ENCODE peak calls at places on chromosomes 11 and 22, in ten cellular contexts. Q is spleen, D is transverse colon, Y is stomach, M is heart left ventricle, V is Peyer's patch, I is endothelial cell of umbilical vein, Z is gastrocnemius medialis, P is right lobe of liver, N is testis. L is an unnamed sample. For H3K9me3, the result is how much of the 10 kb centered on the place peaks cover.

GRCh38 chr11:85680897-85681296 is 5.1 kb downstream of the CCDC89 start:
- DNase-seq in Q (no peak), D (no peak), Y (no peak), M (no peak), V (no peak), I (no peak), Z (no peak), P (no peak), N (no peak), L (no peak)

GRCh38 chr11:26583550-26583949 is 11.5 kb upstream of the MUC15 start:
- DNase-seq in Q (no peak), D (no peak), Y (no peak), M (no peak), V (no peak), I (no peak), Z (no peak), P (no peak), N (no peak), L (no peak)

GRCh38 chr11:16881074-16881709 is 133.0 kb downstream of the PLEKHA7 start:
- DNase-seq in Q (no peak), D (no peak), Y (peak), M (peak), V (no peak), I (no peak), Z (peak), P (peak), N (peak), L (no peak)

GRCh38 chr11:121547574-121547973 is 94.8 kb upstream of the SORL1-AS1 start:
- DNase-seq in Q (no peak), D (peak), Y (no peak), M (no peak), V (no peak), I (no peak), Z (no peak), P (no peak), N (no peak), L (no peak)

GRCh38 chr22:24474649-24475048 is 20.5 kb upstream of the UPB1 start:
- DNase-seq in Q (no peak), D (no peak), Y (no peak), M (no peak), V (no peak), I (no peak), Z (no peak), P (no peak), N (no peak), L (no peak)

GRCh38 chr11:120376547-120377182 is 40.5 kb downstream of the ARHGEF12 start:
- DNase-seq in Q (no peak), D (no peak), Y (no peak), M (no peak), V (no peak), I (no peak), Z (no peak), P (no peak), N (no peak), L (no peak)

GRCh38 chr11:75639752-75640151 is 29.1 kb downstream of the MAP6 start:
- DNase-seq in Q (peak), D (peak), Y (peak), M (peak), V (peak), I (peak), Z (peak), P (peak), N (peak), L (peak)

GRCh38 chr11:70103256-70103975 is 25.3 kb downstream of the ANO1 start:
- DNase-seq in Q (no peak), D (no peak), Y (no peak), M (no peak), V (no peak), I (no peak), Z (no peak), P (no peak), N (peak), L (no peak)

GRCh38 chr11:111395081-111395480 is 16.0 kb upstream of the POU2AF1 start:
- DNase-seq in Q (peak), D (no peak), Y (peak), M (no peak), V (no peak), I (no peak), Z (no peak), P (no peak), N (no peak), L (no peak)

GRCh38 chr22:25120761-25121212 is 78.9 kb upstream of the CRYBB3 start:
- DNase-seq in Q (no peak), D (peak), Y (peak), M (peak), V (no peak), I (peak), Z (no peak), P (peak), N (no peak), L (no peak)

GRCh38 chr22:29870574-29870973 is 12.4 kb upstream of the MTMR3 start:
- DNase-seq in Q (no peak), D (no peak), Y (no peak), M (no peak), V (no peak), I (no peak), Z (no peak), P (no peak), N (no peak), L (no peak)

GRCh38 chr11:98740335-98740734 is 280.4 kb upstream of the CNTN5 start:
- DNase-seq in Q (no peak), D (no peak), Y (no peak), M (no peak), V (no peak), I (no peak), Z (no peak), P (no peak), N (peak), L (no peak)

GRCh38 chr22:40258463-40259046 is 80.8 kb downstream of the TNRC6B start:
- DNase-seq in Q (no peak), D (no peak), Y (no peak), M (no peak), V (no peak), I (peak), Z (no peak), P (no peak), N (no peak), L (no peak)

GRCh38 chr22:43862074-43862881 is at the start of gene SULT4A1:
- DNase-seq in Q (peak), D (no peak), Y (no peak), M (no peak), V (no peak), I (no peak), Z (no peak), P (no peak), N (peak), L (no peak)

GRCh38 chr11:20156876-20157613 is 3.2 kb downstream of the DBX1 start:
- DNase-seq in Q (peak), D (peak), Y (no peak), M (no peak), V (peak), I (no peak), Z (no peak), P (no peak), N (no peak), L (no peak)

GRCh38 chr11:12008790-12009616 is 577 bp upstream of the DKK3 start:
- DNase-seq in Q (no peak), D (peak), Y (peak), M (peak), V (no peak), I (peak), Z (no peak), P (no peak), N (peak), L (no peak)

GRCh38 chr11:75339685-75340409 is 11.6 kb downstream of the ARRB1 start:
- DNase-seq in Q (no peak), D (no peak), Y (no peak), M (peak), V (no peak), I (peak), Z (no peak), P (no peak), N (no peak), L (no peak)

GRCh38 chr11:46845740-46846509 is at the start of gene CKAP5:
- DNase-seq in Q (peak), D (peak), Y (peak), M (peak), V (peak), I (peak), Z (peak), P (peak), N (peak), L (peak)

GRCh38 chr22:22671506-22671905 is 27.1 kb downstream of the GGTLC2 start:
- DNase-seq in Q (no peak), D (no peak), Y (no peak), M (no peak), V (no peak), I (no peak), Z (no peak), P (no peak), N (no peak), L (no peak)

GRCh38 chr11:47412152-47412746 is 3.9 kb downstream of the SLC39A13 start:
- DNase-seq in Q (peak), D (peak), Y (peak), M (no peak), V (peak), I (no peak), Z (no peak), P (peak), N (peak), L (no peak)

GRCh38 chr11:123493393-123494063 is 63.5 kb downstream of the GRAMD1B start:
- DNase-seq in Q (no peak), D (no peak), Y (no peak), M (no peak), V (no peak), I (no peak), Z (no peak), P (no peak), N (no peak), L (no peak)

GRCh38 chr22:30830907-30831306 is 136.2 kb downstream of the OSBP2 start:
- DNase-seq in Q (no peak), D (peak), Y (peak), M (peak), V (no peak), I (peak), Z (no peak), P (no peak), N (no peak), L (no peak)

GRCh38 chr22:25331050-25331449 is 111.6 kb downstream of the CRYBB2 start:
- DNase-seq in Q (no peak), D (no peak), Y (no peak), M (no peak), V (no peak), I (no peak), Z (no peak), P (no peak), N (no peak), L (no peak)

GRCh38 chr22:19554834-19555404 is 30.7 kb upstream of the CLDN5 start:
- DNase-seq in Q (no peak), D (no peak), Y (no peak), M (no peak), V (no peak), I (peak), Z (no peak), P (no peak), N (no peak), L (no peak)

GRCh38 chr11:111417011-111417765 is 38.1 kb upstream of the POU2AF1 start:
- DNase-seq in Q (peak), D (no peak), Y (no peak), M (no peak), V (peak), I (no peak), Z (no peak), P (no peak), N (no peak), L (no peak)

GRCh38 chr11:12199231-12199948 is 89.0 kb downstream of the MICAL2 start:
- DNase-seq in Q (no peak), D (peak), Y (no peak), M (no peak), V (no peak), I (peak), Z (no peak), P (no peak), N (no peak), L (no peak)

GRCh38 chr22:49541451-49542230 is 286.0 kb downstream of the BRD1 start:
- DNase-seq in Q (peak), D (no peak), Y (no peak), M (no peak), V (no peak), I (no peak), Z (no peak), P (no peak), N (peak), L (no peak)
- H3K9me3 ChIP-seq in Q (under half), D (under half), Y (under half), M (under half), V (under half), I (under half), Z (under half), P (under half), N (under half), L (under half)

GRCh38 chr22:37560682-37561208 is 465 bp downstream of the CDC42EP1 start:
- DNase-seq in Q (no peak), D (peak), Y (no peak), M (peak), V (no peak), I (peak), Z (no peak), P (peak), N (no peak), L (no peak)
- TF ChIP-seq POLR2A in Q (no peak), D (no peak), Y (no peak), M (no peak), V (no peak), I (peak), Z (no peak), P (peak), N (no peak), L (no peak)

GRCh38 chr11:38356255-38356654 is 1758.2 kb upstream of the RAG2 start:
- DNase-seq in Q (no peak), D (no peak), Y (no peak), M (no peak), V (no peak), I (no peak), Z (no peak), P (no peak), N (no peak), L (no peak)
- H3K9me3 ChIP-seq in Q (under half), D (under half), Y (under half), M (under half), V (under half), I (under half), Z (under half), P (under half), N (under half), L (under half)

GRCh38 chr22:38484244-38484643 is 16.3 kb downstream of the KDELR3 start:
- DNase-seq in Q (no peak), D (no peak), Y (no peak), M (no peak), V (no peak), I (no peak), Z (no peak), P (no peak), N (no peak), L (no peak)
- TF ChIP-seq POLR2A in Q (no peak), D (no peak), Y (no peak), M (no peak), V (no peak), I (no peak), Z (no peak), P (no peak), N (no peak), L (no peak)

GRCh38 chr22:47919893-47920292 is 1157.4 kb downstream of the TBC1D22A start:
- DNase-seq in Q (no peak), D (no peak), Y (no peak), M (no peak), V (no peak), I (no peak), Z (no peak), P (no peak), N (no peak), L (peak)
- H3K9me3 ChIP-seq in Q (under half), D (under half), Y (under half), M (under half), V (under half), I (under half), Z (under half), P (under half), N (under half), L (under half)

GRCh38 chr11:2790581-2790925 is 90.8 kb upstream of the KCNQ1OT1 start:
- DNase-seq in Q (peak), D (peak), Y (peak), M (no peak), V (no peak), I (no peak), Z (no peak), P (peak), N (peak), L (no peak)

GRCh38 chr11:2792376-2793250 is 92.8 kb upstream of the KCNQ1OT1 start:
- DNase-seq in Q (peak), D (peak), Y (peak), M (peak), V (no peak), I (no peak), Z (no peak), P (peak), N (no peak), L (no peak)

GRCh38 chr11:2791139-2791520 is 91.3 kb upstream of the KCNQ1OT1 start:
- DNase-seq in Q (peak), D (peak), Y (peak), M (peak), V (no peak), I (no peak), Z (no peak), P (peak), N (no peak), L (no peak)

GRCh38 chr11:2789791-2790580 is 90.2 kb upstream of the KCNQ1OT1 start:
- DNase-seq in Q (no peak), D (peak), Y (peak), M (peak), V (no peak), I (no peak), Z (peak), P (peak), N (peak), L (no peak)

GRCh38 chr11:2791521-2792375 is 92.0 kb upstream of the KCNQ1OT1 start:
- DNase-seq in Q (peak), D (peak), Y (peak), M (peak), V (no peak), I (no peak), Z (no peak), P (peak), N (no peak), L (no peak)
- TF ChIP-seq POLR2A in Q (no peak), D (no peak), Y (no peak), M (no peak), V (no peak), I (no peak), Z (no peak), P (no peak), N (no peak), L (no peak)

L was measured in esophagus muscularis mucosa.